ENCODE peak calls at places on chromosomes 4 and X, in nine cellular contexts. One of them, this sample, is unnamed. For H3K4me1, the result is how much of the 10 kb centered on the place peaks cover.

GRCh38 chr4:127997534-127998388 is 32.6 kb downstream of the ABHD18 start:
- DNase-seq in fibroblast of lung: peak
- DNase-seq in left ventricle myocardium inferior: no peak
- DNase-seq in testis: no peak
- DNase-seq in right cardiac atrium: no peak
- DNase-seq in SJSA1: no peak
- DNase-seq in heart right ventricle: no peak
- DNase-seq in heart left ventricle: no peak
- DNase-seq in suprapubic skin: no peak
- DNase-seq in this sample: no peak

GRCh38 chr4:2829933-2830451 is 13.7 kb upstream of the ADD1 start:
- DNase-seq in testis: no peak
- DNase-seq in fibroblast of lung: peak
- DNase-seq in heart left ventricle: peak
- DNase-seq in right cardiac atrium: peak
- DNase-seq in SJSA1: no peak
- DNase-seq in left ventricle myocardium inferior: no peak
- DNase-seq in suprapubic skin: peak
- DNase-seq in heart right ventricle: no peak
- DNase-seq in this sample: peak

GRCh38 chrX:86028681-86029080 is 18.7 kb downstream of the CHM start:
- DNase-seq in heart right ventricle: no peak
- DNase-seq in fibroblast of lung: no peak
- DNase-seq in right cardiac atrium: no peak
- DNase-seq in suprapubic skin: no peak
- DNase-seq in left ventricle myocardium inferior: no peak
- DNase-seq in testis: no peak
- DNase-seq in SJSA1: no peak
- DNase-seq in heart left ventricle: no peak
- DNase-seq in this sample: no peak

GRCh38 chr4:185307136-185307950 is 88.4 kb downstream of the LRP2BP start:
- DNase-seq in SJSA1: no peak
- DNase-seq in heart right ventricle: no peak
- DNase-seq in right cardiac atrium: no peak
- DNase-seq in fibroblast of lung: peak
- DNase-seq in testis: no peak
- DNase-seq in left ventricle myocardium inferior: no peak
- DNase-seq in suprapubic skin: no peak
- DNase-seq in heart left ventricle: no peak
- DNase-seq in this sample: no peak

GRCh38 chrX:50903387-50904027 is 7.0 kb upstream of the BMP15 start:
- DNase-seq in heart right ventricle: peak
- DNase-seq in testis: peak
- DNase-seq in suprapubic skin: no peak
- DNase-seq in fibroblast of lung: peak
- DNase-seq in left ventricle myocardium inferior: no peak
- DNase-seq in SJSA1: peak
- DNase-seq in right cardiac atrium: no peak
- DNase-seq in heart left ventricle: no peak
- DNase-seq in this sample: no peak

GRCh38 chrX:68710870-68711576 is 63.6 kb downstream of the STARD8 start:
- DNase-seq in fibroblast of lung: peak
- DNase-seq in testis: peak
- DNase-seq in left ventricle myocardium inferior: no peak
- DNase-seq in heart right ventricle: no peak
- DNase-seq in SJSA1: no peak
- DNase-seq in right cardiac atrium: no peak
- DNase-seq in heart left ventricle: peak
- DNase-seq in suprapubic skin: no peak
- DNase-seq in this sample: no peak

GRCh38 chr4:48137766-48138349 is 3.8 kb upstream of the TXK start:
- DNase-seq in testis: no peak
- DNase-seq in left ventricle myocardium inferior: no peak
- DNase-seq in fibroblast of lung: no peak
- DNase-seq in right cardiac atrium: no peak
- DNase-seq in suprapubic skin: no peak
- DNase-seq in heart left ventricle: no peak
- DNase-seq in heart right ventricle: no peak
- DNase-seq in SJSA1: no peak
- DNase-seq in this sample: no peak

GRCh38 chr4:1094336-1094690 is 19.1 kb downstream of the RNF212 start:
- DNase-seq in testis: no peak
- DNase-seq in fibroblast of lung: no peak
- DNase-seq in left ventricle myocardium inferior: no peak
- DNase-seq in heart left ventricle: no peak
- DNase-seq in suprapubic skin: no peak
- DNase-seq in SJSA1: no peak
- DNase-seq in heart right ventricle: no peak
- DNase-seq in right cardiac atrium: no peak
- DNase-seq in this sample: peak

GRCh38 chr4:173231916-173232315 is 63.3 kb downstream of the GALNT7 start:
- DNase-seq in fibroblast of lung: peak
- DNase-seq in suprapubic skin: no peak
- DNase-seq in right cardiac atrium: no peak
- DNase-seq in SJSA1: no peak
- DNase-seq in left ventricle myocardium inferior: no peak
- DNase-seq in testis: no peak
- DNase-seq in heart left ventricle: no peak
- DNase-seq in heart right ventricle: no peak
- DNase-seq in this sample: no peak

DNA sequence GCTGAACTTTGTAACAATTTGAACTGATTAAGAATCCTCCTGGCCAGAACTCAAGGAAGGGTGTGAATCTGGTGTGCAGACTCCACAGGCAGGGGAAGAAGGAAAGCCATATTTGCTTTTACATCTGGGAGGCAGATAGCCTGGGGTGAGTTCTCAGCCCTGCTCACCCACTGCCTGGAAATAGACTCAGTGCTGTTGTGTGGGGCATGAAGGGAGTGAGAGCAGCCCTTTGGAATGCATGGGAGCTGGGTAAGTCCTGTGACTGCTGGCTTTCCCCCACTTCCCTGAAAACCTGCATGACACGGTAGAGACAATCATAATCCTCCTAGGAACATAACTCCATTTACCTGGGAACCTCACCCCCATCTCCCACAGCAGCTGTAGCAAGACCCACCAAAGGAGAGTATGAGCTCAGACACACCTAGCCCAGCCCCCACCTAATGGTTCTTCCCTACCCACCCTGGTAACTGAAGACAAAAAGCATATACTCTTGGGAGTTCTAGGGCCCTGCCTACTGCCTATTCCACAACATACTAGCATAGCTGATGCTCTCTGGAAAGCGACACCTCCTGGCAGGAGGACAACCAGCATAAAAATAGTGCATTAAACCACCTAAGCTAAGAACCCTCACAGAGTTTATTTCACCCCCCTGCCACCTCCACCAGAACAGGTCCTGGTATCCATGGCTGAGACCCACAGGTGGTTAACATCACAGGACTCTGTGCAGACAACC is 59.3 kb upstream of the UBQLN2 start:
- DNase-seq in fibroblast of lung: no peak
- DNase-seq in testis: peak
- DNase-seq in heart left ventricle: no peak
- DNase-seq in suprapubic skin: no peak
- DNase-seq in left ventricle myocardium inferior: no peak
- DNase-seq in right cardiac atrium: no peak
- DNase-seq in SJSA1: no peak
- DNase-seq in heart right ventricle: no peak
- DNase-seq in this sample: no peak
- H3K4me1 ChIP-seq in fibroblast of lung: under half
- H3K4me1 ChIP-seq in testis: under half
- H3K4me1 ChIP-seq in heart left ventricle: under half
- H3K4me1 ChIP-seq in suprapubic skin: under half
- H3K4me1 ChIP-seq in left ventricle myocardium inferior: under half
- H3K4me1 ChIP-seq in right cardiac atrium: under half
- H3K4me1 ChIP-seq in SJSA1: under half
- H3K4me1 ChIP-seq in heart right ventricle: under half
- H3K4me1 ChIP-seq in this sample: under half

GRCh38 chr4:64883087-64883926 is 474.1 kb upstream of the TECRL start:
- DNase-seq in heart right ventricle: no peak
- DNase-seq in testis: no peak
- DNase-seq in right cardiac atrium: no peak
- DNase-seq in left ventricle myocardium inferior: no peak
- DNase-seq in suprapubic skin: no peak
- DNase-seq in SJSA1: no peak
- DNase-seq in fibroblast of lung: no peak
- DNase-seq in heart left ventricle: no peak
- DNase-seq in this sample: no peak

GRCh38 chr4:64882311-64883086 is 473.2 kb upstream of the TECRL start:
- DNase-seq in suprapubic skin: no peak
- DNase-seq in testis: no peak
- DNase-seq in heart left ventricle: no peak
- DNase-seq in fibroblast of lung: no peak
- DNase-seq in heart right ventricle: no peak
- DNase-seq in right cardiac atrium: no peak
- DNase-seq in left ventricle myocardium inferior: no peak
- DNase-seq in SJSA1: no peak
- DNase-seq in this sample: no peak

DNA sequence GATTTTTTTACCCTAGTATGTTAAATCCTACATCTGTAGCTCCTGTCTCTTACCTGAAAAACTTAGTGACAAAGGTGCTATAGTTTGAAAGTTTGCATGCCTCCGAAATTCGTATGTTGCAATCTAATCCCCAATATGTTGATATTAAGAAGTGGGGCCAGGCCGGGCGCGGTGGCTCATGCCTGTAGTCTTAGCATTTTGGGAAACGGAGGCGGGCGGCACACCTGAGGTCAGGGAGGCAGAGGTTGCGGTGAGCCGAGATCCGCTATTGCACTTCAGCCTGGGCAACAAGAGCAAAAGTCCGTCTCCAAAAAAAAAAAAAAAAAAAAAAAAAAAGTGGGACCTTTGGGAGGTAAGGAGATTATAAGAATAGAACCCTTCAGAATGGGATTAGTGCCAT is 471.3 kb upstream of the TECRL start:
- DNase-seq in right cardiac atrium: no peak
- DNase-seq in left ventricle myocardium inferior: no peak
- DNase-seq in heart left ventricle: no peak
- DNase-seq in heart right ventricle: no peak
- DNase-seq in testis: no peak
- DNase-seq in fibroblast of lung: no peak
- DNase-seq in suprapubic skin: no peak
- DNase-seq in SJSA1: no peak
- DNase-seq in this sample: peak
- H3K4me1 ChIP-seq in right cardiac atrium: under half
- H3K4me1 ChIP-seq in left ventricle myocardium inferior: under half
- H3K4me1 ChIP-seq in heart left ventricle: under half
- H3K4me1 ChIP-seq in heart right ventricle: under half
- H3K4me1 ChIP-seq in testis: under half
- H3K4me1 ChIP-seq in fibroblast of lung: under half
- H3K4me1 ChIP-seq in suprapubic skin: under half
- H3K4me1 ChIP-seq in SJSA1: under half
- H3K4me1 ChIP-seq in this sample: under half

DNA sequence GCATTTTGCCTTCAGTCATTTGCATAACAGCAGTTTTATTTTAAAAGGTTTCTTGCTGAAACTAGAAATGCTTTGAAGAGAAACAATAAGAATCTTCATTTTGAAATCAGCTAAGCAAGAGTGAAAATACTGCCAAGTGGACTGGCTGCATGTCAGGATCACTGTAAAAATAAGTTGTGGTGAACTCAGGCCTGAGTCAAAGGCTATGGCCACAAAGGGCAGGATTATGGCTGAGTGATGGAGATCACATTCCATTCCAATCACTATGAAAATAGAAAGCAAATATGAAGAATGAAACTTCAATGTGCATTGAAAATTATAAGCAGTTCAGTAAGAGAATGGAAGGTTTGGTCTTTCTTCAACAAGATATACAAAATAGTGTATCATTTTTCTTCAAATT is 224.5 kb downstream of the PCDH18 start:
- DNase-seq in fibroblast of lung: peak
- DNase-seq in suprapubic skin: no peak
- DNase-seq in SJSA1: no peak
- DNase-seq in right cardiac atrium: no peak
- DNase-seq in left ventricle myocardium inferior: no peak
- DNase-seq in testis: no peak
- DNase-seq in heart right ventricle: peak
- DNase-seq in heart left ventricle: peak
- DNase-seq in this sample: no peak
- H3K4me1 ChIP-seq in fibroblast of lung: under half
- H3K4me1 ChIP-seq in suprapubic skin: under half
- H3K4me1 ChIP-seq in SJSA1: under half
- H3K4me1 ChIP-seq in right cardiac atrium: under half
- H3K4me1 ChIP-seq in left ventricle myocardium inferior: under half
- H3K4me1 ChIP-seq in testis: under half
- H3K4me1 ChIP-seq in heart right ventricle: under half
- H3K4me1 ChIP-seq in heart left ventricle: under half
- H3K4me1 ChIP-seq in this sample: under half

GRCh38 chr4:77157859-77158486 is 966 bp downstream of the CCNG2 start:
- DNase-seq in right cardiac atrium: peak
- DNase-seq in SJSA1: peak
- DNase-seq in testis: peak
- DNase-seq in suprapubic skin: peak
- DNase-seq in heart left ventricle: peak
- DNase-seq in heart right ventricle: peak
- DNase-seq in left ventricle myocardium inferior: peak
- DNase-seq in fibroblast of lung: peak
- DNase-seq in this sample: peak
- H3K4me1 ChIP-seq in right cardiac atrium: under half
- H3K4me1 ChIP-seq in SJSA1: under half
- H3K4me1 ChIP-seq in testis: under half
- H3K4me1 ChIP-seq in suprapubic skin: under half
- H3K4me1 ChIP-seq in heart left ventricle: under half
- H3K4me1 ChIP-seq in heart right ventricle: under half
- H3K4me1 ChIP-seq in left ventricle myocardium inferior: under half
- H3K4me1 ChIP-seq in fibroblast of lung: under half
- H3K4me1 ChIP-seq in this sample: under half

This sample was measured in left lung.